ENCODE peak calls at places on chromosomes 7 and 10, in eight cellular contexts. One of them, this sample, is unnamed.
A peak's percentile ranks its signal among the peaks of the same experiment; 100 is the strongest.

GRCh38 chr7:143171697-143172096 is 11.5 kb upstream of the TAS2R39 start:
- DNase-seq in adrenal gland: no peak
- DNase-seq in left ventricle myocardium inferior: no peak
- DNase-seq in A549: peak; percentile 47
- DNase-seq in upper lobe of right lung: no peak
- DNase-seq in transverse colon: no peak
- DNase-seq in keratinocyte: no peak
- DNase-seq in cardiac muscle cell: no peak
- DNase-seq in this sample: no peak

GRCh38 chr7:108789451-108789850 is 219.8 kb downstream of the DNAJB9 start:
- DNase-seq in adrenal gland: no peak
- DNase-seq in left ventricle myocardium inferior: no peak
- DNase-seq in A549: no peak
- DNase-seq in upper lobe of right lung: no peak
- DNase-seq in transverse colon: no peak
- DNase-seq in keratinocyte: no peak
- DNase-seq in cardiac muscle cell: no peak
- DNase-seq in this sample: no peak

GRCh38 chr7:129385598-129385997 is 48.6 kb upstream of the STRIP2 start:
- DNase-seq in adrenal gland: no peak
- DNase-seq in left ventricle myocardium inferior: no peak
- DNase-seq in A549: no peak
- DNase-seq in upper lobe of right lung: no peak
- DNase-seq in transverse colon: no peak
- DNase-seq in keratinocyte: no peak
- DNase-seq in cardiac muscle cell: no peak
- DNase-seq in this sample: no peak

GRCh38 chr7:1854521-1855395 is 184.7 kb downstream of the ELFN1 start:
- DNase-seq in adrenal gland: peak; percentile 7
- DNase-seq in left ventricle myocardium inferior: peak; percentile 13
- DNase-seq in A549: no peak
- DNase-seq in upper lobe of right lung: peak; percentile 59
- DNase-seq in transverse colon: peak; percentile 5
- DNase-seq in keratinocyte: no peak
- DNase-seq in cardiac muscle cell: no peak
- DNase-seq in this sample: no peak

GRCh38 chr7:79982151-79982770 is 152.4 kb upstream of the GNAI1 start:
- DNase-seq in adrenal gland: no peak
- DNase-seq in left ventricle myocardium inferior: no peak
- DNase-seq in A549: no peak
- DNase-seq in upper lobe of right lung: no peak
- DNase-seq in transverse colon: no peak
- DNase-seq in keratinocyte: no peak
- DNase-seq in cardiac muscle cell: no peak
- DNase-seq in this sample: peak; percentile 12

GRCh38 chr10:118107040-118107439 is 60.3 kb upstream of the RAB11FIP2 start:
- DNase-seq in adrenal gland: no peak
- DNase-seq in left ventricle myocardium inferior: no peak
- DNase-seq in A549: no peak
- DNase-seq in upper lobe of right lung: no peak
- DNase-seq in transverse colon: no peak
- DNase-seq in keratinocyte: no peak
- DNase-seq in cardiac muscle cell: no peak
- DNase-seq in this sample: no peak

GRCh38 chr7:155344618-155345433 is 47.1 kb downstream of the INSIG1 start:
- DNase-seq in adrenal gland: peak; percentile 43
- DNase-seq in left ventricle myocardium inferior: peak; percentile 71
- DNase-seq in A549: peak; percentile 67
- DNase-seq in upper lobe of right lung: peak; percentile 90
- DNase-seq in transverse colon: peak; percentile 77
- DNase-seq in keratinocyte: peak; percentile 42
- DNase-seq in cardiac muscle cell: peak; percentile 70
- DNase-seq in this sample: peak; percentile 64

GRCh38 chr7:80890391-80890790 is 28.5 kb downstream of the SEMA3C start:
- DNase-seq in adrenal gland: no peak
- DNase-seq in left ventricle myocardium inferior: no peak
- DNase-seq in A549: no peak
- DNase-seq in upper lobe of right lung: no peak
- DNase-seq in transverse colon: no peak
- DNase-seq in keratinocyte: no peak
- DNase-seq in cardiac muscle cell: no peak
- DNase-seq in this sample: no peak

GRCh38 chr7:84236398-84236797 is 41.8 kb upstream of the SEMA3A start:
- DNase-seq in adrenal gland: no peak
- DNase-seq in left ventricle myocardium inferior: no peak
- DNase-seq in A549: no peak
- DNase-seq in upper lobe of right lung: no peak
- DNase-seq in transverse colon: no peak
- DNase-seq in keratinocyte: no peak
- DNase-seq in cardiac muscle cell: peak; percentile 49
- DNase-seq in this sample: no peak

GRCh38 chr10:8596929-8597472 is 542.5 kb downstream of the GATA3 start:
- DNase-seq in adrenal gland: no peak
- DNase-seq in left ventricle myocardium inferior: no peak
- DNase-seq in A549: no peak
- DNase-seq in upper lobe of right lung: no peak
- DNase-seq in transverse colon: no peak
- DNase-seq in keratinocyte: peak; percentile 28
- DNase-seq in cardiac muscle cell: no peak
- DNase-seq in this sample: no peak

GRCh38 chr10:97744405-97745035 is 7.6 kb downstream of the ZFYVE27 start:
- DNase-seq in adrenal gland: no peak
- DNase-seq in left ventricle myocardium inferior: no peak
- DNase-seq in A549: no peak
- DNase-seq in upper lobe of right lung: no peak
- DNase-seq in transverse colon: no peak
- DNase-seq in keratinocyte: no peak
- DNase-seq in cardiac muscle cell: no peak
- DNase-seq in this sample: no peak

GRCh38 chr7:100247152-100247757 is 27.5 kb downstream of the PVRIG start:
- DNase-seq in adrenal gland: no peak
- DNase-seq in left ventricle myocardium inferior: no peak
- DNase-seq in A549: peak; percentile 95
- DNase-seq in upper lobe of right lung: no peak
- DNase-seq in transverse colon: no peak
- DNase-seq in keratinocyte: no peak
- DNase-seq in cardiac muscle cell: peak; percentile 37
- DNase-seq in this sample: peak; percentile 70

GRCh38 chr7:16721541-16721940 is 32.0 kb upstream of the TSPAN13 start:
- DNase-seq in adrenal gland: no peak
- DNase-seq in left ventricle myocardium inferior: no peak
- DNase-seq in A549: no peak
- DNase-seq in upper lobe of right lung: no peak
- DNase-seq in transverse colon: no peak
- DNase-seq in keratinocyte: no peak
- DNase-seq in cardiac muscle cell: no peak
- DNase-seq in this sample: no peak

GRCh38 chr7:156827587-156828203 is 65.3 kb downstream of the LMBR1 start:
- DNase-seq in adrenal gland: no peak
- DNase-seq in left ventricle myocardium inferior: no peak
- DNase-seq in A549: peak; percentile 25
- DNase-seq in upper lobe of right lung: no peak
- DNase-seq in transverse colon: no peak
- DNase-seq in keratinocyte: no peak
- DNase-seq in cardiac muscle cell: peak; percentile 50
- DNase-seq in this sample: peak; percentile 9

GRCh38 chr10:113326160-113327111 is 226.4 kb upstream of the HABP2 start:
- DNase-seq in adrenal gland: peak; percentile 93
- DNase-seq in left ventricle myocardium inferior: no peak
- DNase-seq in A549: peak; percentile 93
- DNase-seq in upper lobe of right lung: no peak
- DNase-seq in transverse colon: peak; percentile 11
- DNase-seq in keratinocyte: no peak
- DNase-seq in cardiac muscle cell: peak; percentile 62
- DNase-seq in this sample: peak; percentile 93

GRCh38 chr7:20787658-20788057 is 972 bp upstream of the SP8 start:
- DNase-seq in adrenal gland: no peak
- DNase-seq in left ventricle myocardium inferior: no peak
- DNase-seq in A549: no peak
- DNase-seq in upper lobe of right lung: no peak
- DNase-seq in transverse colon: no peak
- DNase-seq in keratinocyte: no peak
- DNase-seq in cardiac muscle cell: no peak
- DNase-seq in this sample: no peak

GRCh38 chr7:115851291-115851690 is 179.3 kb downstream of the TFEC start:
- DNase-seq in adrenal gland: no peak
- DNase-seq in left ventricle myocardium inferior: no peak
- DNase-seq in A549: no peak
- DNase-seq in upper lobe of right lung: no peak
- DNase-seq in transverse colon: no peak
- DNase-seq in keratinocyte: no peak
- DNase-seq in cardiac muscle cell: peak; percentile 66
- DNase-seq in this sample: peak; percentile 28

GRCh38 chr10:123991622-123992570 is 100.3 kb upstream of the CPXM2 start:
- DNase-seq in adrenal gland: no peak
- DNase-seq in left ventricle myocardium inferior: no peak
- DNase-seq in A549: no peak
- DNase-seq in upper lobe of right lung: peak; percentile 57
- DNase-seq in transverse colon: no peak
- DNase-seq in keratinocyte: no peak
- DNase-seq in cardiac muscle cell: peak; percentile 19
- DNase-seq in this sample: no peak

GRCh38 chr10:6037975-6038624 is 24.1 kb downstream of the IL2RA start:
- DNase-seq in adrenal gland: no peak
- DNase-seq in left ventricle myocardium inferior: no peak
- DNase-seq in A549: no peak
- DNase-seq in upper lobe of right lung: no peak
- DNase-seq in transverse colon: no peak
- DNase-seq in keratinocyte: no peak
- DNase-seq in cardiac muscle cell: peak; percentile 36
- DNase-seq in this sample: no peak

GRCh38 chr10:86254526-86255174 is 111.9 kb downstream of the GRID1 start:
- DNase-seq in adrenal gland: peak; percentile 7
- DNase-seq in left ventricle myocardium inferior: no peak
- DNase-seq in A549: peak; percentile 59
- DNase-seq in upper lobe of right lung: peak; percentile 40
- DNase-seq in transverse colon: no peak
- DNase-seq in keratinocyte: no peak
- DNase-seq in cardiac muscle cell: no peak
- DNase-seq in this sample: no peak

GRCh38 chr10:118958984-118959916 is 70.3 kb upstream of the NANOS1 start:
- DNase-seq in adrenal gland: peak; percentile 88
- DNase-seq in left ventricle myocardium inferior: peak; percentile 67
- DNase-seq in A549: peak; percentile 61
- DNase-seq in upper lobe of right lung: no peak
- DNase-seq in transverse colon: peak; percentile 36
- DNase-seq in keratinocyte: no peak
- DNase-seq in cardiac muscle cell: peak; percentile 84
- DNase-seq in this sample: no peak

GRCh38 chr7:148182264-148182663 is 408.3 kb upstream of the C7orf33 start:
- DNase-seq in adrenal gland: no peak
- DNase-seq in left ventricle myocardium inferior: peak; percentile 13
- DNase-seq in A549: no peak
- DNase-seq in upper lobe of right lung: no peak
- DNase-seq in transverse colon: no peak
- DNase-seq in keratinocyte: no peak
- DNase-seq in cardiac muscle cell: peak; percentile 77
- DNase-seq in this sample: peak; percentile 9

GRCh38 chr7:132475037-132475668 is 101.1 kb downstream of the PLXNA4 start:
- DNase-seq in adrenal gland: no peak
- DNase-seq in left ventricle myocardium inferior: no peak
- DNase-seq in A549: no peak
- DNase-seq in upper lobe of right lung: peak; percentile 26
- DNase-seq in transverse colon: no peak
- DNase-seq in keratinocyte: no peak
- DNase-seq in cardiac muscle cell: no peak
- DNase-seq in this sample: no peak

GRCh38 chr10:47331491-47331890 is 9.2 kb downstream of the GDF2 start:
- DNase-seq in adrenal gland: no peak
- DNase-seq in left ventricle myocardium inferior: no peak
- DNase-seq in A549: no peak
- DNase-seq in upper lobe of right lung: peak; percentile 44
- DNase-seq in transverse colon: no peak
- DNase-seq in keratinocyte: no peak
- DNase-seq in cardiac muscle cell: no peak
- DNase-seq in this sample: no peak

GRCh38 chr7:55254596-55255500 is 110.3 kb upstream of the LANCL2 start:
- DNase-seq in adrenal gland: peak; percentile 75
- DNase-seq in left ventricle myocardium inferior: peak; percentile 87
- DNase-seq in A549: peak; percentile 89
- DNase-seq in upper lobe of right lung: peak; percentile 92
- DNase-seq in transverse colon: peak; percentile 89
- DNase-seq in keratinocyte: no peak
- DNase-seq in cardiac muscle cell: peak; percentile 79
- DNase-seq in this sample: peak; percentile 61
- H3K4me3 ChIP-seq in adrenal gland: peak overlapping the region; percentile 44
- H3K4me3 ChIP-seq in left ventricle myocardium inferior: peak overlapping the region; percentile 84
- H3K4me3 ChIP-seq in A549: peak overlapping the region; percentile 69
- H3K4me3 ChIP-seq in upper lobe of right lung: peak overlapping the region; percentile 74
- H3K4me3 ChIP-seq in transverse colon: peak overlapping the region; percentile 58
- H3K4me3 ChIP-seq in keratinocyte: peak overlapping the region; percentile 81
- H3K4me3 ChIP-seq in cardiac muscle cell: peak overlapping the region; percentile 38
- H3K4me3 ChIP-seq in this sample: peak overlapping the region; percentile 56

GRCh38 chr10:63591600-63592379 is 70.6 kb downstream of the REEP3 start:
- DNase-seq in adrenal gland: no peak
- DNase-seq in left ventricle myocardium inferior: no peak
- DNase-seq in A549: no peak
- DNase-seq in upper lobe of right lung: no peak
- DNase-seq in transverse colon: no peak
- DNase-seq in keratinocyte: no peak
- DNase-seq in cardiac muscle cell: no peak
- DNase-seq in this sample: no peak
- H3K27ac ChIP-seq in adrenal gland: no peak overlapping the region
- H3K27ac ChIP-seq in left ventricle myocardium inferior: no peak overlapping the region
- H3K27ac ChIP-seq in A549: no peak overlapping the region
- H3K27ac ChIP-seq in upper lobe of right lung: no peak overlapping the region
- H3K27ac ChIP-seq in transverse colon: no peak overlapping the region
- H3K27ac ChIP-seq in keratinocyte: no peak overlapping the region
- H3K27ac ChIP-seq in cardiac muscle cell: no peak overlapping the region
- H3K27ac ChIP-seq in this sample: no peak overlapping the region

GRCh38 chr10:101260764-101261341 is 31.6 kb upstream of the LBX1 start:
- DNase-seq in adrenal gland: no peak
- DNase-seq in left ventricle myocardium inferior: no peak
- DNase-seq in A549: no peak
- DNase-seq in upper lobe of right lung: no peak
- DNase-seq in transverse colon: no peak
- DNase-seq in keratinocyte: no peak
- DNase-seq in cardiac muscle cell: no peak
- DNase-seq in this sample: no peak
- H3K4me3 ChIP-seq in adrenal gland: no peak overlapping the region
- H3K4me3 ChIP-seq in left ventricle myocardium inferior: no peak overlapping the region
- H3K4me3 ChIP-seq in A549: no peak overlapping the region
- H3K4me3 ChIP-seq in upper lobe of right lung: no peak overlapping the region
- H3K4me3 ChIP-seq in transverse colon: no peak overlapping the region
- H3K4me3 ChIP-seq in keratinocyte: no peak overlapping the region
- H3K4me3 ChIP-seq in cardiac muscle cell: no peak overlapping the region
- H3K4me3 ChIP-seq in this sample: no peak overlapping the region

GRCh38 chr10:21831986-21832735 is 171.4 kb downstream of the DNAJC1 start:
- DNase-seq in adrenal gland: no peak
- DNase-seq in left ventricle myocardium inferior: no peak
- DNase-seq in A549: no peak
- DNase-seq in upper lobe of right lung: no peak
- DNase-seq in transverse colon: no peak
- DNase-seq in keratinocyte: no peak
- DNase-seq in cardiac muscle cell: peak; percentile 84
- DNase-seq in this sample: peak; percentile 25

GRCh38 chr10:21830037-21830436 is 173.5 kb downstream of the DNAJC1 start:
- DNase-seq in adrenal gland: no peak
- DNase-seq in left ventricle myocardium inferior: no peak
- DNase-seq in A549: no peak
- DNase-seq in upper lobe of right lung: no peak
- DNase-seq in transverse colon: no peak
- DNase-seq in keratinocyte: no peak
- DNase-seq in cardiac muscle cell: no peak
- DNase-seq in this sample: no peak

GRCh38 chr10:21827308-21827707 is 176.2 kb downstream of the DNAJC1 start:
- DNase-seq in adrenal gland: no peak
- DNase-seq in left ventricle myocardium inferior: no peak
- DNase-seq in A549: no peak
- DNase-seq in upper lobe of right lung: no peak
- DNase-seq in transverse colon: no peak
- DNase-seq in keratinocyte: no peak
- DNase-seq in cardiac muscle cell: no peak
- DNase-seq in this sample: no peak

GRCh38 chr10:21832751-21833150 is 170.8 kb downstream of the DNAJC1 start:
- DNase-seq in adrenal gland: no peak
- DNase-seq in left ventricle myocardium inferior: no peak
- DNase-seq in A549: no peak
- DNase-seq in upper lobe of right lung: no peak
- DNase-seq in transverse colon: no peak
- DNase-seq in keratinocyte: no peak
- DNase-seq in cardiac muscle cell: no peak
- DNase-seq in this sample: no peak
- H3K27ac ChIP-seq in adrenal gland: no peak overlapping the region
- H3K27ac ChIP-seq in left ventricle myocardium inferior: no peak overlapping the region
- H3K27ac ChIP-seq in A549: no peak overlapping the region
- H3K27ac ChIP-seq in upper lobe of right lung: no peak overlapping the region
- H3K27ac ChIP-seq in transverse colon: no peak overlapping the region
- H3K27ac ChIP-seq in keratinocyte: no peak overlapping the region
- H3K27ac ChIP-seq in cardiac muscle cell: no peak overlapping the region
- H3K27ac ChIP-seq in this sample: peak overlapping the region; percentile 80